ENCODE peak calls at places on chromosome 7, in five cellular contexts. N, G, R, Z and V are unnamed samples. For H3K27me3 and H3K9me3, the result is how much of the 10 kb centered on the place peaks cover.

GRCh38 chr7:106371629-106372028 is 86.8 kb upstream of the NAMPT start:
- DNase-seq in N (no peak), G (peak), R (no peak), Z (peak), V (no peak)

GRCh38 chr7:124954766-124955165 is 25.1 kb upstream of the POT1 start:
- DNase-seq in N (no peak), G (peak), R (no peak), Z (no peak), V (no peak)

GRCh38 chr7:92707435-92707834 is 117.2 kb upstream of the FAM133B start:
- DNase-seq in N (no peak), G (no peak), R (no peak), Z (no peak), V (no peak)

GRCh38 chr7:38858281-38858884 is 50.6 kb downstream of the VPS41 start:
- DNase-seq in N (no peak), G (no peak), R (no peak), Z (no peak), V (peak)

GRCh38 chr7:106102387-106102966 is 9.6 kb downstream of the SYPL1 start:
- DNase-seq in N (no peak), G (no peak), R (no peak), Z (no peak), V (no peak)

GRCh38 chr7:131034166-131034881 is 293.4 kb upstream of the MKLN1 start:
- DNase-seq in N (no peak), G (peak), R (no peak), Z (no peak), V (no peak)

GRCh38 chr7:26850193-26850651 is 14.2 kb downstream of the SKAP2 start:
- DNase-seq in N (no peak), G (no peak), R (no peak), Z (no peak), V (no peak)

GRCh38 chr7:88243345-88243909 is 23.6 kb upstream of the SRI start:
- DNase-seq in N (no peak), G (peak), R (no peak), Z (no peak), V (no peak)

GRCh38 chr7:101934618-101935017 is 117.2 kb downstream of the CUX1 start:
- DNase-seq in N (no peak), G (no peak), R (no peak), Z (no peak), V (no peak)

GRCh38 chr7:101936223-101936611 is 118.8 kb downstream of the CUX1 start:
- DNase-seq in N (no peak), G (no peak), R (no peak), Z (no peak), V (no peak)

GRCh38 chr7:101935521-101936141 is 118.2 kb downstream of the CUX1 start:
- DNase-seq in N (peak), G (no peak), R (peak), Z (peak), V (no peak)

GRCh38 chr7:101938115-101938514 is 120.7 kb downstream of the CUX1 start:
- DNase-seq in N (no peak), G (no peak), R (no peak), Z (no peak), V (no peak)

DNA sequence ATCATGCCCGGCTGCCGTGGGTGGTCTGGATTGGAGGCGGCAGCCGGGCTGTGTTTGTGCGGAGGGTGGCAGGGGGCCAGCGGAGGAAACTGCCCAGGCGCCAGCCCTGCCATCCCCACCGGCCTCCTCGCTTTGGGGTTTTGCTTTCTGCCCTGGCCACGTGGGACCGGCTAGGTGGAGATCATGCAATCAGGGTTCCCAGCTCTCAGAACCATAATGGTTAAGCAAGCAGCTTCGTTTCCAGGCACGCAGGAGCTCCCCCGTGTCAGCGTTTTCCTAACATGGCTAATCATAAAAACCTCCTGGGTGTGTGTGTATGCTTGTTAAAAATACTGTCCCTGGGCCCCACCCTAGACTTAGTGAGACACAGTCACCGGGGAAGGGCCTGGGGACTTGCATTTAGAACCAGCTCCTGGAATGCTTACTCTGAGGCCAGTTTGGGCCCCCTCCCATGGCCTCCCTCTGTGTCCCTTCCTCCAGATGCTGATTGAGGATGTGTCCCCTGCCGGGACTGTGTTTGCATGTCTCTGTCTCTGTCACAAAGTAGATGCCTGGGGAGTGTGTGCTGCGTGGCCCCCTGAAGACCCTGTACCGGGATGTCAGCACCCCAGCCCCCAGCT is 119.3 kb downstream of the CUX1 start:
- DNase-seq in N (peak), G (peak), R (no peak), Z (no peak), V (no peak)
- H3K27ac ChIP-seq in N (peak), G (peak), R (peak), Z (peak), V (peak)

DNA sequence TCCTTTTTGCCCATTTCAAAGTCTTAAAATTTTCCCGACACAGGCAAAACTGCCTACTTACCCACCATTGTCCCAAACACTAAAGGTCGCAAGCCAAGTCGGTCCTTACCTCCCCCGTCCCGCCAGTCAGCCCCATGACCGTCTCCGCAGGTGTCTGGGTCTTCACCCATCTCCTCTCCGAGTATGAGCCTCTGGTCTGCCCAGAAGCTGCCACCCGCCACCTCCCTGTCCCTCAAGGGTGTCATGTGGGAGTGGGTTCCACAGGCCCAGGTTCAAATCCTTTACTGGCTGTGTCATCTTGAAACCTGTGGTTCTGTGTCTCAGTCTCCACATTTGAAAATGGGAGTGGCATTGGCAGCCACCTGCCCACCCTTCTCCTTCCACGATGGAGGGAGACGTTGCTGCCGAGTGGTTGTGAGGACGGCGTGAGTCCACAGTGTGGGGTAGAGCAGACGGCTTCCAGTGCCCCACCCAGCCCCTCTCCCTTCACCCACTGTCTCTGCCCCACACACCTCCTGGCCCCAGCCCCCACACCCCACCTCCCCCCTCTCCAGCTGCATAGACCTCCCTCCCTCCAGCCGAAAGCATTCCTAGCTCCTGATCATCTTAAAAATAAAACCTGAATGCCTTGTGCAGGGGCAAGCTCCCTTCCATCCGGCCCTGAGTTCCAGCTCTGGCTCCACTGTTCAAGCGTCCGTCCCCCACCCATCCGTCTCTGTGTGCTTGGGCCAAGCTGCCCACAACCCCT is 35.3 kb downstream of the FOXL3 start:
- DNase-seq in N (no peak), G (no peak), R (no peak), Z (peak), V (no peak)
- H3K27me3 ChIP-seq in N (under half), G (under half), R (under half), Z (under half), V (under half)

DNA sequence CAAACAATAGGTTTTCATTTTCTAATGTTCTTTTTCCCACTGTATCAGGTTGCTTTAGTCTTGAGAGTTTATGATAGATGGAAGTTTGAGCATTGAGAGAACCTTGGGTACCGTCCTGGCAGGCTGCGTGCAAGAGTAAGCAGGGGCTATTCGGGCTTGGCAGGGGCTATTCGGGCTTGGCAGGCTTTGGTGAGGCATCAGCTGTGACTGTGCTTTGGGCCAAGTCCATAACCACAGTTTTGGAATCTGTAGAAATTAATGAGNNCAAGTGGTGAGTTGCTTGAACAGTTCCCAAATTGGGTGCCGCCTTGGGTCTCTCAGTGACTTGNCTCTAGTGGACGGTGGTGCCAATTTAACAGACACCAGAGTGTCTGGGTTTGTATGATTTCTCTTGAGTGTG is 424.6 kb downstream of the PAXIP1 start:
- DNase-seq in N (no peak), G (no peak), R (no peak), Z (no peak), V (no peak)
- H3K9me3 ChIP-seq in N (under half), G (under half), R (under half), Z (under half), V (half or more)

DNA sequence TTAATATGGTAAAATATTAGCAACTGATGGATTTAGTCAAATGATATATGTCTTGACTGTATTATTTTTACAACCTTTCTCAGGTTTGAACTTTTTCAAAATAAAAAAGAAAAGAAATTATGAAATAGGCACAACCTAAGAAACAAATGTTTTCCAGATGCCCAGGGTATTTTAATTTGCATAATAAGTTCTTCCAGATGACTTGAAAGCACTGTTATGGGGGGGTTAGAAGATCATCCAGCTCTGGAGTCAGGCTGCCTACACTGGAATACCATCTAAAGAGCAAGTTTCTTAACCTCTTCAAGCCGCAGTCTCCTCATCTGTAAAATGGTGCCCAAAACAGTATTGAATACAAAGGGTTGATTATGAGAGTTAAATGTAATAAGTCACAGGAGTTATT is 32.1 kb downstream of the CREB3L2 start:
- DNase-seq in N (no peak), G (no peak), R (no peak), Z (no peak), V (no peak)
- H3K27ac ChIP-seq in N (no peak), G (no peak), R (peak), Z (no peak), V (no peak)

DNA sequence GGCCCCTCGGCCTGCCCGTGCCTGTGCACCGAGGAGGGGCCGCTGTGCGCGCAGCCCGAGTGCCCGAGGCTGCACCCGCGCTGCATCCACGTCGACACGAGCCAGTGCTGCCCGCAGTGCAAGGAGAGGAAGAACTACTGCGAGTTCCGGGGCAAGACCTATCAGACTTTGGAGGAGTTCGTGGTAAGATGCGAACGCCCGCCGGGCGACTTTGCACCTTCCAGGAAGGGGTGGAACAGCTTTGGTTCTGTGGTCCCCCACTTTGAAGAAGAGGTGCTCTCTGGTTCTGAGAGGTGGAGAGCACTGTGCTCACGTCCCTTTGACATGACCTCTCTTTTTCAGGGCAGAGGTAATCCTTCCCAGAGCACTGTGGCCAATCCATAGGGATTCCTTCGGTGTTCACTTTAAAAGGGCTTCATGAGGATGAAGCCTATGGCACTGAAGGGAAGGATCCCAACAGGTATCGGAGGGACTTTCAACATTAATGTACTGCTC is 2.6 kb downstream of the VWC2 start:
- DNase-seq in N (no peak), G (no peak), R (peak), Z (no peak), V (no peak)
- H3K27me3 ChIP-seq in N (under half), G (under half), R (half or more), Z (under half), V (under half)

GRCh38 chr7:142097571-142097970 is 13.9 kb upstream of the MGAM2 start:
- DNase-seq in N (no peak), G (no peak), R (no peak), Z (no peak), V (no peak)
- H3K9me3 ChIP-seq in N (under half), G (under half), R (under half), Z (under half), V (under half)

GRCh38 chr7:73852500-73852899 is 8.5 kb upstream of the TMEM270 start:
- DNase-seq in N (no peak), G (no peak), R (no peak), Z (no peak), V (no peak)
- H3K27ac ChIP-seq in N (no peak), G (no peak), R (no peak), Z (no peak), V (no peak)

GRCh38 chr7:151885202-151885580 is 8.3 kb upstream of the PRKAG2 start:
- DNase-seq in N (no peak), G (no peak), R (no peak), Z (no peak), V (no peak)
- H3K27me3 ChIP-seq in N (under half), G (under half), R (under half), Z (under half), V (under half)

GRCh38 chr7:6680146-6680545 is 26.6 kb downstream of the ZNF12 start:
- DNase-seq in N (no peak), G (no peak), R (no peak), Z (no peak), V (no peak)
- H3K9me3 ChIP-seq in N (half or more), G (half or more), R (under half), Z (under half), V (half or more)

DNA sequence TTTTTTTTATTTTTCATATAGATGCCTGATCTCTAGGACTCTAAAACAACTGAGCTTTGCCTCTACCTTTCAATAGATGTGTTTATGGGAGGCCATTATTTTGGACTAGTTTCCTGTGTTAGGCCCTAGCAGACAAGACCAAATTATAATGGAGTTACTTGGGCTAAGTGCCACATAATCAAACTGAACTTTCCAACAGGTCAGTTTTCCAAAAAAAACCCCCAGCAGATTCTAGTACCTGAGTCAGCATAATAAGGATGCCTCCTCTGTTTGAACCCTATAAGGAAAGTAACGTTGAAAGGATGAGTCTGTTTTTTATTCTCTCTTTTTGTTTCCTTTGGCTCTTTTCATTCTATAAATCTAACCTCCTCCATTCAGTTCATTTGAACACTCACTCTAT is 148.1 kb upstream of the FAM3C start:
- DNase-seq in N (no peak), G (no peak), R (no peak), Z (no peak), V (no peak)
- H3K27ac ChIP-seq in N (no peak), G (no peak), R (no peak), Z (no peak), V (no peak)